ENCODE peak calls at places on chromosomes 13 and 19, in ten cellular contexts. One of them, this sample, is unnamed.
A peak's percentile ranks its signal among the peaks of the same experiment; 100 is the strongest.

GRCh38 chr19:23440791-23441190 is 45.5 kb upstream of the ZNF91 start:
- DNase-seq in fibroblast of pulmonary artery: no peak
- DNase-seq in activated naive CD4-positive, alpha-beta T cell treated with anti-CD3 and anti-CD28 coated beads, Interleukin-2, amount 50 U/mL, for 16 hours: no peak
- DNase-seq in NCI-H1930: no peak
- DNase-seq in stimulated activated CD4-positive, alpha-beta T cell treated with anti-CD3 and anti-CD28 coated beads, Interleukin-4, amount 100 ng/mL, for 24 hours: peak; percentile 9
- DNase-seq in pulmonary artery endothelial cell: no peak
- DNase-seq in LNCaP clone FGC: no peak
- DNase-seq in lung: no peak
- DNase-seq in activated T-cell treated with anti-CD3 and anti-CD28 coated beads, Interleukin-2, amount 50 U/mL, for 48 hours: peak; percentile 36
- DNase-seq in NCI-H1436: no peak
- DNase-seq in this sample: no peak

GRCh38 chr19:5903502-5904301 is at the start of gene NDUFA11:
- DNase-seq in stimulated activated CD4-positive, alpha-beta T cell treated with anti-CD3 and anti-CD28 coated beads, Interleukin-4, amount 100 ng/mL, for 24 hours: peak; percentile 98
- DNase-seq in pulmonary artery endothelial cell: peak; percentile 80
- DNase-seq in LNCaP clone FGC: no peak
- DNase-seq in activated naive CD4-positive, alpha-beta T cell treated with anti-CD3 and anti-CD28 coated beads, Interleukin-2, amount 50 U/mL, for 16 hours: peak; percentile 97
- DNase-seq in lung: peak; percentile 100
- DNase-seq in NCI-H1930: peak; percentile 90
- DNase-seq in NCI-H1436: peak; percentile 93
- DNase-seq in fibroblast of pulmonary artery: peak; percentile 96
- DNase-seq in activated T-cell treated with anti-CD3 and anti-CD28 coated beads, Interleukin-2, amount 50 U/mL, for 48 hours: peak; percentile 99
- DNase-seq in this sample: peak; percentile 97

GRCh38 chr13:21616205-21616604 is 12.2 kb upstream of the MICU2 start:
- DNase-seq in NCI-H1436: no peak
- DNase-seq in fibroblast of pulmonary artery: no peak
- DNase-seq in activated naive CD4-positive, alpha-beta T cell treated with anti-CD3 and anti-CD28 coated beads, Interleukin-2, amount 50 U/mL, for 16 hours: no peak
- DNase-seq in pulmonary artery endothelial cell: no peak
- DNase-seq in LNCaP clone FGC: no peak
- DNase-seq in stimulated activated CD4-positive, alpha-beta T cell treated with anti-CD3 and anti-CD28 coated beads, Interleukin-4, amount 100 ng/mL, for 24 hours: no peak
- DNase-seq in activated T-cell treated with anti-CD3 and anti-CD28 coated beads, Interleukin-2, amount 50 U/mL, for 48 hours: no peak
- DNase-seq in NCI-H1930: no peak
- DNase-seq in lung: no peak
- DNase-seq in this sample: no peak

GRCh38 chr19:55643003-55643732 is at the start of gene ZNF581:
- DNase-seq in NCI-H1930: peak; percentile 42
- DNase-seq in fibroblast of pulmonary artery: peak; percentile 79
- DNase-seq in pulmonary artery endothelial cell: no peak
- DNase-seq in activated naive CD4-positive, alpha-beta T cell treated with anti-CD3 and anti-CD28 coated beads, Interleukin-2, amount 50 U/mL, for 16 hours: peak; percentile 86
- DNase-seq in activated T-cell treated with anti-CD3 and anti-CD28 coated beads, Interleukin-2, amount 50 U/mL, for 48 hours: peak; percentile 89
- DNase-seq in LNCaP clone FGC: peak; percentile 43
- DNase-seq in lung: peak; percentile 80
- DNase-seq in NCI-H1436: peak; percentile 57
- DNase-seq in stimulated activated CD4-positive, alpha-beta T cell treated with anti-CD3 and anti-CD28 coated beads, Interleukin-4, amount 100 ng/mL, for 24 hours: peak; percentile 85
- DNase-seq in this sample: peak; percentile 67

GRCh38 chr13:114199961-114200672 is 21.1 kb downstream of the CFAP97D2 start:
- DNase-seq in NCI-H1930: no peak
- DNase-seq in lung: no peak
- DNase-seq in LNCaP clone FGC: no peak
- DNase-seq in stimulated activated CD4-positive, alpha-beta T cell treated with anti-CD3 and anti-CD28 coated beads, Interleukin-4, amount 100 ng/mL, for 24 hours: no peak
- DNase-seq in activated naive CD4-positive, alpha-beta T cell treated with anti-CD3 and anti-CD28 coated beads, Interleukin-2, amount 50 U/mL, for 16 hours: no peak
- DNase-seq in pulmonary artery endothelial cell: no peak
- DNase-seq in activated T-cell treated with anti-CD3 and anti-CD28 coated beads, Interleukin-2, amount 50 U/mL, for 48 hours: no peak
- DNase-seq in fibroblast of pulmonary artery: no peak
- DNase-seq in NCI-H1436: no peak
- DNase-seq in this sample: no peak

GRCh38 chr13:39956036-39956435 is 300.6 kb downstream of the COG6 start:
- DNase-seq in LNCaP clone FGC: no peak
- DNase-seq in fibroblast of pulmonary artery: no peak
- DNase-seq in stimulated activated CD4-positive, alpha-beta T cell treated with anti-CD3 and anti-CD28 coated beads, Interleukin-4, amount 100 ng/mL, for 24 hours: peak; percentile 62
- DNase-seq in activated T-cell treated with anti-CD3 and anti-CD28 coated beads, Interleukin-2, amount 50 U/mL, for 48 hours: peak; percentile 50
- DNase-seq in activated naive CD4-positive, alpha-beta T cell treated with anti-CD3 and anti-CD28 coated beads, Interleukin-2, amount 50 U/mL, for 16 hours: peak; percentile 28
- DNase-seq in NCI-H1436: no peak
- DNase-seq in NCI-H1930: no peak
- DNase-seq in pulmonary artery endothelial cell: no peak
- DNase-seq in lung: no peak
- DNase-seq in this sample: no peak

GRCh38 chr19:51422053-51422448 is 4.6 kb upstream of the SIGLEC10 start:
- DNase-seq in LNCaP clone FGC: peak; percentile 22
- DNase-seq in NCI-H1930: peak; percentile 54
- DNase-seq in activated T-cell treated with anti-CD3 and anti-CD28 coated beads, Interleukin-2, amount 50 U/mL, for 48 hours: peak; percentile 96
- DNase-seq in pulmonary artery endothelial cell: peak; percentile 20
- DNase-seq in fibroblast of pulmonary artery: peak; percentile 76
- DNase-seq in activated naive CD4-positive, alpha-beta T cell treated with anti-CD3 and anti-CD28 coated beads, Interleukin-2, amount 50 U/mL, for 16 hours: peak; percentile 83
- DNase-seq in stimulated activated CD4-positive, alpha-beta T cell treated with anti-CD3 and anti-CD28 coated beads, Interleukin-4, amount 100 ng/mL, for 24 hours: peak; percentile 91
- DNase-seq in NCI-H1436: peak; percentile 36
- DNase-seq in lung: peak; percentile 86
- DNase-seq in this sample: peak; percentile 83

GRCh38 chr13:22196777-22197176 is 525.9 kb downstream of the FGF9 start:
- DNase-seq in LNCaP clone FGC: no peak
- DNase-seq in NCI-H1930: no peak
- DNase-seq in lung: no peak
- DNase-seq in fibroblast of pulmonary artery: no peak
- DNase-seq in NCI-H1436: no peak
- DNase-seq in activated T-cell treated with anti-CD3 and anti-CD28 coated beads, Interleukin-2, amount 50 U/mL, for 48 hours: no peak
- DNase-seq in activated naive CD4-positive, alpha-beta T cell treated with anti-CD3 and anti-CD28 coated beads, Interleukin-2, amount 50 U/mL, for 16 hours: no peak
- DNase-seq in pulmonary artery endothelial cell: no peak
- DNase-seq in stimulated activated CD4-positive, alpha-beta T cell treated with anti-CD3 and anti-CD28 coated beads, Interleukin-4, amount 100 ng/mL, for 24 hours: no peak
- DNase-seq in this sample: no peak

This sample was measured in effector CD8-positive, alpha-beta T cell.